ENCODE peak calls at places on chromosomes 2 and 18, in four cellular contexts. One of them, this sample, is unnamed.
A peak's percentile ranks its signal among the peaks of the same experiment; 100 is the strongest.

GRCh38 chr2:144012304-144012703 is 507.6 kb downstream of the ZEB2 start:
- DNase-seq in A172: no peak
- DNase-seq in skeletal muscle cell: no peak
- DNase-seq in HS-27A: no peak
- DNase-seq in this sample: no peak

GRCh38 chr2:159939946-159940345 is 122.5 kb downstream of the PLA2R1 start:
- DNase-seq in A172: peak; percentile 20
- DNase-seq in skeletal muscle cell: no peak
- DNase-seq in HS-27A: no peak
- DNase-seq in this sample: no peak

GRCh38 chr2:57504787-57505186 is 541.8 kb upstream of the VRK2 start:
- DNase-seq in A172: no peak
- DNase-seq in skeletal muscle cell: no peak
- DNase-seq in HS-27A: no peak
- DNase-seq in this sample: no peak

GRCh38 chr2:133072837-133073694 is 403.1 kb upstream of the LYPD1 start:
- DNase-seq in A172: no peak
- DNase-seq in skeletal muscle cell: no peak
- DNase-seq in HS-27A: no peak
- DNase-seq in this sample: no peak

GRCh38 chr2:144603334-144603733 is 83.4 kb upstream of the ZEB2 start:
- DNase-seq in A172: no peak
- DNase-seq in skeletal muscle cell: no peak
- DNase-seq in HS-27A: no peak
- DNase-seq in this sample: no peak

GRCh38 chr2:236395067-236395466 is 130.9 kb upstream of the ASB18 start:
- DNase-seq in A172: no peak
- DNase-seq in skeletal muscle cell: no peak
- DNase-seq in HS-27A: no peak
- DNase-seq in this sample: no peak

GRCh38 chr2:79375817-79376216 is 137.0 kb upstream of the CTNNA2 start:
- DNase-seq in A172: no peak
- DNase-seq in skeletal muscle cell: no peak
- DNase-seq in HS-27A: no peak
- DNase-seq in this sample: no peak

GRCh38 chr18:32919799-32920198 is 147.0 kb upstream of the KLHL14 start:
- DNase-seq in A172: peak; percentile 67
- DNase-seq in skeletal muscle cell: no peak
- DNase-seq in HS-27A: no peak
- DNase-seq in this sample: no peak

GRCh38 chr18:26056291-26056690 is 34.1 kb downstream of the SS18 start:
- DNase-seq in A172: no peak
- DNase-seq in skeletal muscle cell: peak; percentile 45
- DNase-seq in HS-27A: no peak
- DNase-seq in this sample: no peak